ENCODE peak calls at places on chromosomes 11 and 22, in eight cellular contexts. P is prostate gland, K is fibroblast of lung, Y is heart right ventricle, X is B cell, E is PC-9, C is WERI-Rb-1, A is pancreas. N is an unnamed sample.

GRCh38 chr11:104907521-104908185 is 9.4 kb upstream of the CASP12 start:
- DNase-seq in X (no peak), K (peak; percentile 61), C (no peak), A (no peak), E (no peak), Y (no peak), P (no peak), N (no peak)

GRCh38 chr11:19432370-19433163 is 191.8 kb upstream of the E2F8 start:
- DNase-seq in K (peak; percentile 91), E (peak; percentile 36), A (no peak), C (no peak), X (no peak), Y (no peak), P (no peak), N (peak; percentile 88)

GRCh38 chr11:17921620-17922473 is 91.0 kb downstream of the SERGEF start:
- DNase-seq in Y (no peak), C (no peak), X (no peak), E (no peak), A (no peak), P (no peak), K (peak; percentile 15), N (peak; percentile 54)

GRCh38 chr22:27642104-27642800 is 159.3 kb downstream of the MN1 start:
- DNase-seq in C (no peak), A (no peak), E (no peak), P (no peak), X (no peak), Y (no peak), K (peak; percentile 10), N (no peak)

GRCh38 chr22:49515486-49515885 is 312.2 kb downstream of the BRD1 start:
- DNase-seq in A (no peak), Y (no peak), X (no peak), K (no peak), E (no peak), C (no peak), P (no peak), N (no peak)

GRCh38 chr22:20186183-20186870 is 35.5 kb upstream of the CCDC188 start:
- DNase-seq in P (no peak), X (no peak), C (peak; percentile 94), E (no peak), A (no peak), K (no peak), Y (no peak), N (no peak)

GRCh38 chr11:32079511-32079910 is 11.4 kb upstream of the RCN1 start:
- DNase-seq in X (no peak), Y (no peak), K (no peak), C (peak; percentile 66), A (no peak), P (no peak), E (no peak), N (no peak)

GRCh38 chr11:67306769-67307544 is 3.6 kb downstream of the SSH3 start:
- DNase-seq in C (no peak), K (no peak), A (no peak), E (no peak), X (no peak), P (no peak), Y (no peak), N (no peak)

GRCh38 chr11:57248780-57249383 is 11.8 kb upstream of the APLNR start:
- DNase-seq in E (peak; percentile 60), C (peak; percentile 83), Y (peak; percentile 78), X (no peak), A (no peak), K (peak; percentile 50), P (peak; percentile 24), N (peak; percentile 68)

GRCh38 chr11:12001152-12001551 is 7.3 kb downstream of the DKK3 start:
- DNase-seq in C (no peak), K (no peak), X (no peak), P (no peak), E (no peak), A (no peak), Y (no peak), N (no peak)

GRCh38 chr11:12066799-12067508 is 43.4 kb upstream of the MICAL2 start:
- DNase-seq in X (no peak), K (no peak), Y (no peak), P (peak; percentile 71), C (no peak), A (no peak), E (peak; percentile 41), N (peak; percentile 82)

GRCh38 chr11:115499891-115500290 is 4.3 kb downstream of the CADM1 start:
- DNase-seq in P (no peak), A (no peak), Y (no peak), X (no peak), C (no peak), E (no peak), K (no peak), N (no peak)

GRCh38 chr11:36405585-36406367 is 104.3 kb downstream of the TRAF6 start:
- DNase-seq in K (no peak), E (no peak), A (no peak), Y (no peak), P (no peak), C (no peak), X (no peak), N (no peak)

GRCh38 chr11:80261776-80262175 is 820.9 kb upstream of the TENM4 start:
- DNase-seq in X (no peak), K (no peak), C (no peak), P (no peak), E (no peak), Y (no peak), A (no peak), N (no peak)

GRCh38 chr11:42175203-42175602 is 715.8 kb upstream of the LRRC4C start:
- DNase-seq in C (no peak), P (no peak), A (no peak), E (no peak), K (peak; percentile 95), Y (no peak), X (no peak), N (no peak)

GRCh38 chr11:110629594-110629993 is 82.6 kb downstream of the ARHGAP20 start:
- DNase-seq in C (no peak), K (no peak), X (no peak), P (no peak), Y (no peak), A (no peak), E (no peak), N (no peak)

GRCh38 chr11:35525501-35526175 is at the start of gene PAMR1:
- DNase-seq in A (peak; percentile 31), P (peak; percentile 28), C (no peak), Y (peak; percentile 34), X (no peak), E (peak; percentile 52), K (peak; percentile 76), N (no peak)

GRCh38 chr11:114315749-114316368 is 19.7 kb downstream of the NNMT start:
- DNase-seq in P (peak; percentile 66), C (no peak), E (no peak), K (no peak), A (peak; percentile 50), X (no peak), Y (no peak), N (no peak)

DNA sequence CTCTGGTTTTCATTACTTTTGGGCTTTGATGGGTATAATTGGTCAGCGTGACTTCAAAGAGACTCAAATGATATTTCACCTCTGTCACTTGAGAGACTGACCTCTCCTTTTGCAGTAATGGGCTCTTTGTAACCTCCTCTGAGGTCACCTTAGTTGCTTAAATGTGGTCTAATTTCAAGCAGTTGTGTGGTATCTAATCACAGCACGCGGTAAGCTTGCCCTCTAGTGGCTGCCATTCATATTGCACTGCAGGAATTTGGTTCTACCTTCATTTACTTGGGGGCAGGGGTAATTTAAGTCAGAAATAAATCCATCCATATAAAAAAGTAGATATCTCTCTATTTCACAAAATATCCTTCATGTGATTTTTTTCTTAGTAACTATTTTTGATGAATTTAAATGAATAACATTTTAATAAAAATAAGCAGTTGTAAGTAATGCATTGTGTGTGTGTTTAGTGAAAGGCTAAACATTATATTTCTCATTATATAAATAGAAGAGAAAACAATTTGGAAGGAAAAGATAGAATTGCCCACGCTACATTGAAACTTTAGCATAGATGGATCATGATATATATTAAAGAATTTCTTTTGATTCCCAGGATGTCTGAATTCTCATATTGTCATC is 55.0 kb upstream of the ANO3 start:
- DNase-seq in K (peak; percentile 53), X (peak; percentile 19), E (peak; percentile 47), Y (peak; percentile 28), P (peak; percentile 14), C (peak; percentile 48), A (peak; percentile 24), N (peak; percentile 66)
- TF ChIP-seq CTCF in K (peak; percentile 99), X (peak; percentile 100), E (peak; percentile 97), Y (peak; percentile 75), P (peak; percentile 68), C (peak; percentile 78), A (peak; percentile 88), N (peak; percentile 93)

GRCh38 chr11:520428-521178 is 13.6 kb upstream of the RNH1 start:
- DNase-seq in Y (no peak), K (no peak), A (no peak), C (no peak), P (no peak), X (no peak), E (no peak), N (no peak)
- TF ChIP-seq CTCF in Y (no peak), K (no peak), A (no peak), C (no peak), P (no peak), X (no peak), E (no peak), N (no peak)

DNA sequence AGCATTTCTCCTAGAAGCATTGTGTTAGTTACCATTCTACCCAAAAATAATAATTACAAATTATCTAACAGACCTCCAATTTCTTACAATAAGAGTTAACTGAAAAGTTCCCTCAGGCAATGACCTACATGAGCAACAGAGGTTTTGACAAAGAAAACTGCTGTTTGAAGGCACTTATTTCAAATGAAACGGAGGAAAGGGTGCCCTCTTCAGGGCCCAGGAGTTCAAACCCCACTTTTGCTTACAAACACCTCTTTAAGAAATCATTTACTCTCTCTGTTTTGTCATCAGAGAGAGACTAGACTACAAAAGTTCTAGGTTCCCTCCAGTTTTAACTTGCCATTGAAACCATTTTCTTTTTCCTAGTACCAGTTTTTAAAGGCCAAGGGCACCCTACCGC is 56.7 kb downstream of the AMBRA1 start:
- DNase-seq in X (no peak), Y (no peak), A (no peak), E (no peak), K (no peak), C (no peak), P (no peak), N (no peak)
- TF ChIP-seq CTCF in X (no peak), Y (no peak), A (no peak), E (no peak), K (peak; percentile 18), C (peak; percentile 40), P (no peak), N (no peak)

GRCh38 chr22:46753360-46753759 is 9.1 kb upstream of the TBC1D22A start:
- DNase-seq in E (no peak), P (no peak), A (no peak), Y (no peak), K (no peak), X (no peak), C (no peak), N (no peak)

GRCh38 chr22:46754110-46754799 is 8.2 kb upstream of the TBC1D22A start:
- DNase-seq in C (no peak), E (peak; percentile 93), A (peak; percentile 93), X (no peak), P (peak; percentile 42), K (peak; percentile 98), Y (peak; percentile 96), N (peak; percentile 96)

GRCh38 chr22:46756097-46756496 is 6.4 kb upstream of the TBC1D22A start:
- DNase-seq in A (no peak), P (no peak), C (no peak), K (no peak), Y (no peak), E (no peak), X (no peak), N (no peak)

GRCh38 chr22:46753761-46754109 is 8.7 kb upstream of the TBC1D22A start:
- DNase-seq in X (no peak), C (no peak), K (no peak), Y (no peak), A (no peak), E (no peak), P (no peak), N (no peak)

GRCh38 chr22:46754826-46755225 is 7.6 kb upstream of the TBC1D22A start:
- DNase-seq in P (no peak), Y (no peak), X (no peak), E (no peak), K (no peak), A (no peak), C (no peak), N (no peak)
- TF ChIP-seq CTCF in P (no peak), Y (no peak), X (no peak), E (no peak), K (no peak), A (no peak), C (no peak), N (no peak)